ENCODE peak calls at places on chromosomes 7 and 10, in ten cellular contexts. D, N, C, K, A, M, O, E, V and H are unnamed samples.

GRCh38 chr10:98173258-98173657 is 38.8 kb downstream of the R3HCC1L start:
- DNase-seq in O (no peak), E (no peak), A (no peak), N (no peak), M (no peak), V (no peak), K (no peak), D (no peak), C (no peak), H (no peak)

GRCh38 chr10:60260321-60260720 is 129.4 kb downstream of the ANK3 start:
- DNase-seq in V (no peak), O (no peak), K (no peak), N (no peak), M (no peak), C (no peak), E (no peak), A (no peak), D (no peak), H (no peak)

GRCh38 chr7:30225863-30226361 is 58.5 kb upstream of the ZNRF2 start:
- DNase-seq in K (peak), O (no peak), M (peak), A (peak), E (peak), V (no peak), D (no peak), N (peak), C (peak), H (peak)

GRCh38 chr7:84950836-84951235 is 236.0 kb downstream of the SEMA3D start:
- DNase-seq in O (peak), K (no peak), V (no peak), M (no peak), A (no peak), N (no peak), D (no peak), E (peak), C (no peak), H (no peak)

GRCh38 chr7:40175725-40176510 is 41.1 kb downstream of the SUGCT start:
- DNase-seq in D (no peak), V (no peak), N (no peak), A (no peak), C (no peak), M (no peak), K (no peak), O (no peak), E (peak), H (no peak)

GRCh38 chr10:98293550-98294269 is 25.7 kb upstream of the LOXL4 start:
- DNase-seq in M (no peak), C (no peak), D (no peak), N (peak), V (no peak), A (no peak), O (no peak), K (no peak), E (peak), H (peak)

GRCh38 chr7:107614425-107614824 is 34.4 kb downstream of the BCAP29 start:
- DNase-seq in N (no peak), O (peak), C (no peak), M (no peak), D (no peak), A (no peak), V (no peak), E (peak), K (no peak), H (no peak)

GRCh38 chr10:133370026-133370786 is 2.9 kb downstream of the ECHS1 start:
- DNase-seq in D (no peak), O (no peak), K (no peak), E (no peak), N (no peak), A (no peak), V (no peak), M (no peak), C (no peak), H (no peak)

GRCh38 chr7:13839063-13839462 is 150.4 kb downstream of the ETV1 start:
- DNase-seq in D (no peak), V (no peak), O (no peak), E (no peak), N (no peak), M (no peak), C (no peak), K (no peak), A (no peak), H (no peak)

GRCh38 chr10:80415734-80416281 is 7.5 kb downstream of the PRXL2A start:
- DNase-seq in D (no peak), V (no peak), N (no peak), M (no peak), K (no peak), C (no peak), E (no peak), O (no peak), A (no peak), H (no peak)

GRCh38 chr7:27560706-27561235 is 101.9 kb downstream of the HIBADH start:
- DNase-seq in K (no peak), E (peak), V (no peak), D (no peak), A (no peak), M (no peak), N (no peak), C (no peak), O (peak), H (no peak)

GRCh38 chr7:76397409-76398183 is 11.9 kb downstream of the SSC4D start:
- DNase-seq in D (peak), A (peak), N (peak), M (peak), V (no peak), C (peak), K (peak), O (no peak), E (peak), H (peak)

GRCh38 chr10:125035136-125035535 is 93.2 kb downstream of the ZRANB1 start:
- DNase-seq in V (no peak), K (no peak), N (peak), O (peak), E (peak), D (no peak), C (no peak), M (no peak), A (no peak), H (no peak)

GRCh38 chr10:96672491-96673175 is 47.7 kb downstream of the PIK3AP1 start:
- DNase-seq in D (no peak), E (no peak), M (no peak), N (no peak), V (no peak), A (no peak), C (no peak), K (no peak), O (no peak), H (no peak)

GRCh38 chr7:99791667-99792356 is 7.8 kb upstream of the CYP3A4 start:
- DNase-seq in A (no peak), C (no peak), D (no peak), M (no peak), V (no peak), K (no peak), N (no peak), E (peak), O (no peak), H (no peak)

GRCh38 chr10:30781571-30782542 is 152.3 kb upstream of the LYZL2 start:
- DNase-seq in A (no peak), V (peak), C (no peak), K (no peak), M (peak), N (no peak), E (no peak), D (peak), O (peak), H (no peak)

GRCh38 chr10:48417374-48417773 is 110.9 kb downstream of the MAPK8 start:
- DNase-seq in E (no peak), O (no peak), D (no peak), V (no peak), K (no peak), C (no peak), A (no peak), M (no peak), N (no peak), H (no peak)

GRCh38 chr7:151743481-151743983 is 133.4 kb downstream of the PRKAG2 start:
- DNase-seq in V (no peak), O (no peak), K (no peak), A (no peak), M (no peak), C (no peak), E (no peak), D (no peak), N (no peak), H (no peak)
- TF ChIP-seq CTCF in V (no peak), O (no peak), K (no peak), A (no peak), M (no peak), C (no peak), E (no peak), D (no peak), N (no peak), H (no peak)

DNA sequence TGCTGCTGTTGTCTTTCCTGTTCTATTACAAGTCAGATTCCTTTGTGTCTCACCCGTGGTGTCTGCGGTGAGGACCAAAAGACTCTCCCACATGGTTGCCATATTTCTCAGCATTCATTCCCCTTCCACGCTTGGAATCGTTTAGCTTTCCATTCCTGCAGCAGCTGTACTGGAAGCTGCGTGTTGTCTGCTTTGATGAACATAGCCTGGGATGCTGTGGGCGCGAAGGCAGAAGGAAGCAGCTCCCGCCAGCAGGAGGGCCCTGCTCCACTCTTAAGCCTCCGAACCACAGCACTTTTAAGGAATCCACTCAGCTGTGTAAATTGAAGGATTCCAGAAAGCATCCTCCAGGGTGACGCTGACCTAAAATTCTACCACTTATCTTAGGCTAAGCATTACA is 303.6 kb upstream of the PITRM1 start:
- DNase-seq in E (no peak), O (no peak), D (no peak), N (no peak), V (no peak), K (no peak), A (no peak), M (no peak), C (no peak), H (no peak)
- TF ChIP-seq CTCF in E (no peak), O (peak), D (no peak), N (no peak), V (no peak), K (no peak), A (no peak), M (no peak), C (no peak), H (no peak)

DNA sequence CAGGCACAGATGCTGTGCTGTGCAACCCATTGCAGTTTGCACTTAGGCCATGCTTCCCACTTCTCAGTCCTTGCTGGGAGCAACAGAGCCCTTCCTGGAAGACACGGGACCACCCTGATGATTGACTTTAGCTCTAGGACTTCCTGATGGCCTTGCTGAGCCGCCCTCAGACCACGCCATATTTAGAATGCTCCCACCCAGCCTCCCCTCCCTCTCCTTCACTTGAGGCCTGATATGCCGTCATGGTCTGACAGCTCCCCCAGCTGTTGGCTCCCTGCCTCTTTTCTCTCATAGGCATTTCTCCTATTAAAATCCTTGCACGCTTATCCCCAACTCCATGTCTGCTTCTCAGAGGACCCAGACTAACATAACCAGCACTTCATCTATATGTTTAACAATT is 29.4 kb upstream of the GATAD1 start:
- DNase-seq in M (no peak), V (no peak), D (peak), A (no peak), N (no peak), C (no peak), O (no peak), E (no peak), K (no peak), H (no peak)
- TF ChIP-seq CTCF in M (no peak), V (no peak), D (no peak), A (no peak), N (no peak), C (no peak), O (no peak), E (no peak), K (no peak), H (no peak)

GRCh38 chr10:44520651-44521050 is 135.8 kb upstream of the CXCL12 start:
- DNase-seq in O (no peak), E (no peak), K (no peak), C (no peak), A (no peak), V (no peak), N (no peak), D (no peak), M (no peak), H (no peak)

GRCh38 chr10:44513592-44513991 is 128.7 kb upstream of the CXCL12 start:
- DNase-seq in E (peak), V (no peak), O (no peak), C (no peak), M (no peak), D (no peak), A (no peak), N (no peak), K (no peak), H (no peak)

GRCh38 chr10:44516941-44517340 is 132.0 kb upstream of the CXCL12 start:
- DNase-seq in A (no peak), C (no peak), O (no peak), D (no peak), K (no peak), E (no peak), M (no peak), N (no peak), V (no peak), H (no peak)

GRCh38 chr10:44512345-44513095 is 127.6 kb upstream of the CXCL12 start:
- DNase-seq in M (no peak), E (no peak), O (no peak), K (no peak), N (no peak), V (no peak), C (no peak), A (no peak), D (no peak), H (no peak)

DNA sequence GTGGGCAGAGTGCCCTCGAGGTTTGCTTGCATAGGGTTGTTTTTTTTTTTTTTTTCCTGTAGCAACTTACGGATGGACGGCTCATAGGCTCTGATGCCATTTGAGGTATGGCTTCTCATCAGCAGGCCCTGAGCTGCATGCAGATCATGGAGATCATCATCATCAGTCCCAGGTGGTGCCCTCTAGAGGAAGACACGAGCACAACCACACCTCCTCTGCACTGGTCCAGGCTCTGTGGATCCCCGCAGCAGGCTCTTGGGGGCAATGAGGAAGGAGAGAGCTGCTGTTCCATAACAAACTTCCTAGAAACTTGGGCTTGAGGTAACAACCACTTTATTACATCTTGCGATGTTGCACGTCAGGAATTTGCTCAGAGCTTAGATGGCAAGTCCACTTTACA is 132.7 kb upstream of the CXCL12 start:
- DNase-seq in C (no peak), K (peak), O (no peak), D (peak), E (no peak), N (no peak), M (no peak), V (no peak), A (no peak), H (no peak)
- TF ChIP-seq CTCF in C (no peak), K (no peak), O (peak), D (peak), E (peak), N (peak), M (no peak), V (peak), A (peak), H (no peak)

DNA sequence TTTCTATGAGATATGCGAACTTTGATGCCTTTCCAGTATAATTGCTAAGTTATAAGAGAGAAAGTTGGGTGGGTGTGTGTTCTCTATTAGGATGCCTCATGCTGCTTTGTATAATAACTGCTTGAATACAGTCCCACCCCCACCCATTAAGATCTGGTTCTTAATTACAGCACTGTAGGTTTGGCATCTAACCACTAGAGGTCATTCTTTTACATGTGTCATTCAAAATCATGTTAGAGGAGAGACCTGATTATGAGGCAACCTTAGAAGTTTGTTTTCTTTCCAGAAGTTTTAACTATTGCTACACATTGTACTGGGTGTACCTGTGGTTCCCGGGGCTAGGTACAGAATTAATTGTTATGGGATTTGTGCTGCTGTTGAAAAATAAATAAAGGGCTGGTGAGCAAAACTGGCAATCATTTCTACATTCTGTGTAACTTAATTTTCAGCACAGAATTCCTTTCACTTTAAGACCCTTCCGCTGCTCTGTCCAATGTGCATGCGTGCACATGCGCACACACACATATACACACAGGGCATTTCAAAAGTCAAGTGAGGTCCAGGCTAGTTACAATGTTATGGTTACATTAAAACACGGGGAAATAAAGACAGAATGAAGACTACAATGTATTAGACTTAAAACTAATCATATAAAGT is 1156.3 kb downstream of the SORCS3 start:
- DNase-seq in N (no peak), C (no peak), K (peak), V (no peak), E (peak), O (no peak), A (no peak), M (no peak), D (no peak), H (peak)
- TF ChIP-seq CTCF in N (peak), C (peak), K (peak), V (peak), E (peak), O (no peak), A (peak), M (peak), D (peak), H (no peak)

GRCh38 chr7:110534241-110534931 is 556.5 kb upstream of the LRRN3 start:
- DNase-seq in A (no peak), O (peak), E (peak), K (no peak), C (peak), V (no peak), M (no peak), D (no peak), N (peak), H (no peak)
- TF ChIP-seq CTCF in A (no peak), O (no peak), E (no peak), K (no peak), C (peak), V (no peak), M (no peak), D (no peak), N (no peak), H (no peak)

GRCh38 chr10:22426653-22427052 is 81.4 kb downstream of the SPAG6 start:
- DNase-seq in D (no peak), N (no peak), M (no peak), A (no peak), C (no peak), E (no peak), V (no peak), O (no peak), K (no peak), H (no peak)

GRCh38 chr10:22417736-22418268 is 72.5 kb downstream of the SPAG6 start:
- DNase-seq in D (no peak), K (no peak), N (no peak), C (no peak), A (no peak), M (no peak), E (no peak), O (no peak), V (no peak), H (no peak)

GRCh38 chr10:22415072-22415471 is 69.8 kb downstream of the SPAG6 start:
- DNase-seq in A (no peak), E (no peak), M (no peak), N (no peak), O (no peak), K (no peak), V (no peak), C (no peak), D (no peak), H (no peak)

DNA sequence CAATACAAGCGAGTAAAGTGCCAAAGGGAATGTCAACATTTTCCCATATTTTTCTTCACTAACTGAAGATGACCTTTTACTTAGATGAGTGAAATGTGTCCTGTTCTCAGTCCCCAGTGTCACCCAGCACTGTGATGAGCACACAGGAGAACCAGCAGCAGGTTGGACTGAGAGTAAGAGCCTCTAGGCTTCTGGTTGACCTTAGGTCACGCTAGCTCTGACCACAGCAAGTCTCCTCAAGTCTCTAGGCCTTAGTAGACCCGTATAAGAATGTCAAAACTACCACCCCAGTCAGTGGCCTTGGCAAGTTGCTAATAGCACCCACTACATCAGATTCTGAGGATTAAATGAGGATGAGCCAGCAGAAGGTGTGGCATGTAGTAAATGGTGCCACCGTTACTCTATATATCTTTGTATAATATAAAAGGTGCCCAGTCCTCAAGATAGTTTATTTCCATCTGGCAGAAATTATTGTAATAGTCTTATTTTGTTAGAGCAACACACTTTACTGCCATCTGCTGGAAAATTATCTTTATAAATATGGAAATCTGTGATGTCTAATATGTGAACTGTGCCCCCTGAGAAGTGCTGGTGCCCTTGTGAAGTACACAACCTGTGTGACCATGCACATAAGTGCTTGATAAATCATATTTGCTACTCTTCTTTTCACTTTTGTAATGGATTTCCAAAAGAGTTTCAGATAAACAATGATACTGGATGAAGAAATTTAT is 75.7 kb downstream of the SPAG6 start:
- DNase-seq in K (peak), C (no peak), E (peak), A (no peak), V (no peak), D (no peak), M (no peak), O (no peak), N (no peak), H (no peak)
- TF ChIP-seq CTCF in K (peak), C (no peak), E (peak), A (peak), V (no peak), D (no peak), M (peak), O (no peak), N (peak), H (peak)

GRCh38 chr10:118034755-118035154 is 12.0 kb downstream of the RAB11FIP2 start:
- DNase-seq in V (no peak), K (no peak), E (no peak), D (no peak), M (no peak), C (no peak), O (no peak), A (no peak), N (no peak), H (no peak)

GRCh38 chr10:118032564-118032963 is 14.2 kb downstream of the RAB11FIP2 start:
- DNase-seq in D (no peak), M (no peak), A (no peak), V (no peak), K (no peak), E (no peak), O (no peak), N (no peak), C (no peak), H (no peak)

GRCh38 chr10:118031351-118032075 is 15.2 kb downstream of the RAB11FIP2 start:
- DNase-seq in K (no peak), M (no peak), E (no peak), O (no peak), D (no peak), A (no peak), C (no peak), V (no peak), N (no peak), H (no peak)

GRCh38 chr10:118035358-118036031 is 11.2 kb downstream of the RAB11FIP2 start:
- DNase-seq in D (no peak), O (no peak), C (no peak), V (no peak), E (no peak), M (no peak), A (no peak), N (no peak), K (no peak), H (no peak)

GRCh38 chr10:118033905-118034304 is 12.8 kb downstream of the RAB11FIP2 start:
- DNase-seq in O (no peak), N (no peak), M (no peak), E (no peak), K (no peak), D (no peak), C (no peak), A (no peak), V (no peak), H (no peak)
- TF ChIP-seq CTCF in O (no peak), N (no peak), M (no peak), E (no peak), K (no peak), D (no peak), C (no peak), A (no peak), V (no peak), H (no peak)